ENCODE peak calls at places on chromosomes 1 and 21, in eight cellular contexts. X, J, M, F, G, Z, R and Y are unnamed samples.
A peak's percentile ranks its signal among the peaks of the same experiment; 100 is the strongest.

GRCh38 chr1:50656931-50657330 is 233.7 kb upstream of the DMRTA2 start:
- DNase-seq in Z (no peak), X (no peak), F (no peak), J (no peak), M (no peak), R (no peak), G (no peak), Y (no peak)

GRCh38 chr1:222736470-222736869 is 532 bp upstream of the FAM177B start:
- DNase-seq in Z (no peak), F (no peak), G (no peak), X (peak; percentile 72), J (no peak), M (no peak), R (no peak), Y (no peak)

GRCh38 chr21:45779226-45779625 is 135.7 kb downstream of the PCBP3 start:
- DNase-seq in Z (no peak), J (no peak), G (no peak), F (no peak), M (no peak), X (no peak), R (no peak), Y (no peak)

GRCh38 chr1:109391161-109391556 is 6.6 kb downstream of the SORT1 start:
- DNase-seq in F (no peak), Z (no peak), J (no peak), G (no peak), R (no peak), X (no peak), M (no peak), Y (no peak)

GRCh38 chr1:26541816-26542711 is 12.5 kb downstream of the RPS6KA1 start:
- DNase-seq in R (no peak), X (peak; percentile 72), M (no peak), Z (peak; percentile 67), G (no peak), F (peak; percentile 85), J (peak; percentile 96), Y (no peak)

GRCh38 chr1:213999732-214000131 is 12.0 kb downstream of the PROX1 start:
- DNase-seq in G (no peak), F (no peak), J (no peak), M (no peak), Z (no peak), X (no peak), R (no peak), Y (no peak)

GRCh38 chr1:67144696-67145095 is 9.9 kb upstream of the C1orf141 start:
- DNase-seq in M (no peak), R (no peak), F (no peak), J (no peak), Z (no peak), X (no peak), G (no peak), Y (no peak)

GRCh38 chr1:178262101-178262500 is 168.2 kb downstream of the RASAL2 start:
- DNase-seq in X (peak; percentile 25), M (no peak), F (no peak), Z (no peak), J (no peak), R (peak; percentile 38), G (no peak), Y (no peak)

GRCh38 chr1:77513839-77514763 is 168.4 kb downstream of the ZZZ3 start:
- DNase-seq in R (no peak), J (no peak), F (no peak), X (peak; percentile 79), Z (no peak), M (no peak), G (no peak), Y (peak; percentile 91)

GRCh38 chr1:211476200-211476849 is 15.6 kb downstream of the RD3 start:
- DNase-seq in G (peak; percentile 50), J (peak; percentile 87), X (peak; percentile 80), F (peak; percentile 67), Z (peak; percentile 70), M (peak; percentile 81), R (no peak), Y (no peak)

GRCh38 chr1:110048923-110049601 is 14.6 kb downstream of the STRIP1 start:
- DNase-seq in Z (no peak), G (no peak), F (no peak), R (peak; percentile 52), X (no peak), J (no peak), M (no peak), Y (no peak)

GRCh38 chr21:18411565-18411964 is 8.0 kb upstream of the TMPRSS15 start:
- DNase-seq in M (no peak), X (peak; percentile 15), G (no peak), Z (no peak), F (no peak), J (no peak), R (no peak), Y (no peak)

GRCh38 chr1:96416690-96417444 is 304.7 kb upstream of the PTBP2 start:
- DNase-seq in F (no peak), R (no peak), G (no peak), M (no peak), X (no peak), Z (no peak), J (no peak), Y (no peak)

GRCh38 chr1:198607714-198608113 is 31.1 kb upstream of the PTPRC start:
- DNase-seq in X (no peak), F (no peak), J (no peak), R (no peak), M (no peak), Z (no peak), G (no peak), Y (no peak)

GRCh38 chr1:245604979-245605378 is 450.2 kb downstream of the KIF26B start:
- DNase-seq in Z (no peak), J (no peak), X (no peak), M (no peak), F (no peak), R (no peak), G (no peak), Y (no peak)

GRCh38 chr1:171486048-171486519 is 754 bp downstream of the PRRC2C start:
- DNase-seq in Z (peak; percentile 63), R (peak; percentile 59), M (no peak), J (no peak), F (no peak), G (peak; percentile 4), X (no peak), Y (peak; percentile 18)

GRCh38 chr1:76868154-76868882 is 1.0 kb downstream of the ST6GALNAC5 start:
- DNase-seq in R (no peak), X (peak; percentile 90), G (no peak), J (peak; percentile 73), M (no peak), Z (no peak), F (peak; percentile 54), Y (no peak)

GRCh38 chr1:44713321-44713781 is 17.6 kb downstream of the RNU5D-1 start:
- DNase-seq in M (no peak), F (no peak), X (no peak), J (no peak), R (peak; percentile 84), Z (no peak), G (no peak), Y (no peak)

GRCh38 chr1:41576206-41576605 is 91.7 kb upstream of the EDN2 start:
- DNase-seq in R (no peak), J (no peak), M (no peak), X (no peak), Z (no peak), G (no peak), F (no peak), Y (no peak)

GRCh38 chr1:217717959-217718358 is 86.8 kb downstream of the SPATA17 start:
- DNase-seq in X (no peak), J (no peak), R (no peak), G (no peak), F (no peak), Z (no peak), M (no peak), Y (no peak)

GRCh38 chr1:99131541-99131940 is 126.9 kb upstream of the PLPPR5 start:
- DNase-seq in X (no peak), M (no peak), G (no peak), R (no peak), F (no peak), J (no peak), Z (no peak), Y (no peak)

DNA sequence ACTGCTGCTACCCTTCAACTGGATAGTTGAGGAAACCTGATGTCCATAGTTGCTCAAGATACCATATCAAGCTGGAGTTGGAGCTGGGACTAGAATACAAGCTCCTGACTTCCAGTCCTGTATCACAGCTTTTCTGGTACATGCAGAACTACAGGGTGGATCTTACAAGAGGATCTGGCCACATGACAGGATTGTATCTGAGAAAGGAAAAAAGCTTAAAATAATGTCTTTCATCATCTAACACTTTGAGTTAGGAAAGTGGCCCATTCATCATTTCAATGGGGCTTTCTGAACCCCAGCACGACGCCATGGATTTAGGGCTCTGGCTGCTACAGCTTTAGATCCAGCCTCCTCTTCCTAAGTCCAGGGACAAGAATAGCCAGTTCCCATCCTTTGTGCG is 46.9 kb downstream of the RASSF5 start:
- DNase-seq in X (no peak), F (no peak), J (no peak), Z (no peak), M (no peak), G (no peak), R (no peak), Y (no peak)
- H3K4me3 ChIP-seq in X (no peak overlapping the region), F (no peak overlapping the region), J (no peak overlapping the region), Z (no peak overlapping the region), M (no peak overlapping the region), G (no peak overlapping the region), R (no peak overlapping the region), Y (no peak overlapping the region)

DNA sequence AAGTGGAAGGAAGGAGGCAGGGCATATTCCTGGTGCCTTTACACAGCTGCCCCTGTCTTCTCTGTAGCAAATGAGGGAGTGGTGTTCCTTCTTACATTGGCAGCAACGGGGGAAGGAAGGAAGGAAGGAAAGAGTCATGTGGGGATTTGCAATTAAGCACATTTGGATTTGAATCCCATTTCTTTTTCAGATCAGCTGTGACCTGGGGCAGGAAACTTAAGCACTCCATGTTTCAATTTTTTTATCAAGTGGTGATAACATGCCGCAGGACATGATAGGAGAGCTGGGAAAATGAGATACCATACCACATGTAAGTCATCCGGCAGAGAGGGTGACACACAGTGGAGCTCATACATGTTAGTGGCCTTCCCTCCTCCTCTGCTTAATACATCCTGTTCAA is 186.8 kb downstream of the APP start:
- DNase-seq in G (no peak), X (no peak), M (no peak), R (no peak), Z (no peak), J (no peak), F (no peak), Y (no peak)
- H3K36me3 ChIP-seq in G (peaks cover 12% of the 10 kb centered on the region), X (peaks cover 6% of the 10 kb centered on the region), M (peaks cover 19% of the 10 kb centered on the region), R (peaks cover 10% of the 10 kb centered on the region), Z (no peaks in the 10 kb centered on the region), J (peaks cover 52% of the 10 kb centered on the region), F (peaks cover 4% of the 10 kb centered on the region), Y (peaks cover 3% of the 10 kb centered on the region)

GRCh38 chr1:117739516-117739915 is 133.7 kb downstream of the TENT5C start:
- DNase-seq in F (no peak), J (no peak), X (no peak), Z (no peak), M (no peak), G (no peak), R (no peak), Y (no peak)

GRCh38 chr1:117735045-117735992 is 129.5 kb downstream of the TENT5C start:
- DNase-seq in X (peak; percentile 21), Z (no peak), J (peak; percentile 66), F (no peak), R (peak; percentile 59), G (no peak), M (no peak), Y (peak; percentile 18)

GRCh38 chr1:117740461-117740860 is 134.6 kb downstream of the TENT5C start:
- DNase-seq in X (no peak), G (no peak), J (no peak), M (no peak), R (no peak), F (no peak), Z (no peak), Y (no peak)
- TF ChIP-seq CTCF in X (no peak), G (no peak), J (no peak), M (no peak), R (no peak), F (no peak), Z (no peak), Y (no peak)

GRCh38 chr1:227242811-227243682 is 75.2 kb downstream of the CDC42BPA start:
- DNase-seq in G (no peak), R (no peak), J (no peak), Z (no peak), F (no peak), M (no peak), X (no peak), Y (no peak)
- H3K4me3 ChIP-seq in G (no peak overlapping the region), R (no peak overlapping the region), J (no peak overlapping the region), Z (no peak overlapping the region), F (no peak overlapping the region), M (no peak overlapping the region), X (no peak overlapping the region), Y (no peak overlapping the region)